ENCODE peak calls at places on chromosomes 1 and 21, in ten cellular contexts. T is activated T-cell treated with anti-CD3 and anti-CD28 coated beads, Interleukin-2, amount 50 U/mL, for 4 hours; G is central memory CD8-positive, alpha-beta T cell; D is upper lobe of right lung; S is activated naive CD4-positive, alpha-beta T cell treated with anti-CD3 and anti-CD28 coated beads, Interleukin-2, amount 50 U/mL, for 72 hours; C is heart right ventricle; V is activated CD8-positive, alpha-beta T cell treated with anti-CD3 and anti-CD28 coated beads for 36 hours; K is RWPE2; P is foreskin keratinocyte; O is T-cell. B is an unnamed sample.

GRCh38 chr1:181936768-181937581 is 124.5 kb downstream of the ZNF648 start:
- ATAC-seq in K (peak; percentile 70), S (peak; percentile 82), P (peak; percentile 90), T (peak; percentile 52), C (no peak), V (peak; percentile 81), D (peak; percentile 92), O (peak; percentile 53), G (peak; percentile 56), B (peak; percentile 82)

GRCh38 chr1:230113230-230113604 is 46.2 kb downstream of the GALNT2 start:
- ATAC-seq in C (no peak), S (no peak), O (no peak), T (no peak), V (no peak), K (no peak), D (no peak), P (no peak), G (no peak), B (no peak)

GRCh38 chr1:205084360-205084759 is at the start of gene TMEM81:
- ATAC-seq in G (no peak), O (no peak), K (no peak), S (no peak), P (no peak), C (no peak), V (no peak), T (no peak), D (no peak), B (no peak)

GRCh38 chr1:240928265-240928664 is 316.3 kb upstream of the GREM2 start:
- ATAC-seq in D (no peak), T (no peak), C (no peak), G (no peak), P (no peak), V (no peak), S (no peak), O (no peak), K (no peak), B (no peak)

GRCh38 chr1:156496211-156496761 is 4.3 kb downstream of the MEF2D start:
- ATAC-seq in S (no peak), G (no peak), O (no peak), D (no peak), K (no peak), V (no peak), T (no peak), P (no peak), C (no peak), B (peak; percentile 17)

GRCh38 chr1:43509740-43510375 is 20.8 kb upstream of the PTPRF start:
- ATAC-seq in S (no peak), P (peak; percentile 53), G (no peak), C (no peak), K (peak; percentile 68), V (peak; percentile 64), D (no peak), O (no peak), T (peak; percentile 58), B (peak; percentile 90)

GRCh38 chr1:30668026-30668425 is 55.4 kb downstream of the MATN1 start:
- ATAC-seq in C (peak; percentile 44), G (no peak), S (no peak), P (peak; percentile 76), K (peak; percentile 92), T (no peak), O (no peak), V (no peak), D (no peak), B (no peak)

GRCh38 chr1:61892977-61893376 is 150.7 kb downstream of the PATJ start:
- ATAC-seq in V (no peak), G (no peak), T (no peak), C (no peak), O (no peak), D (no peak), P (no peak), K (no peak), S (peak; percentile 64), B (peak; percentile 60)

GRCh38 chr1:48777219-48777895 is 666 bp upstream of the BEND5 start:
- ATAC-seq in S (no peak), D (peak; percentile 24), C (peak; percentile 24), K (no peak), G (no peak), V (no peak), T (no peak), O (no peak), P (no peak), B (no peak)

GRCh38 chr21:45465105-45465504 is 60.1 kb downstream of the COL18A1 start:
- ATAC-seq in D (no peak), G (no peak), C (no peak), K (no peak), P (no peak), T (no peak), S (no peak), V (no peak), O (no peak), B (no peak)

GRCh38 chr1:30684259-30684658 is 39.1 kb downstream of the MATN1 start:
- ATAC-seq in V (no peak), O (no peak), G (no peak), P (no peak), C (no peak), T (no peak), K (no peak), S (no peak), D (no peak), B (no peak)

GRCh38 chr1:184028854-184029623 is 8.5 kb downstream of the COLGALT2 start:
- ATAC-seq in G (no peak), K (no peak), T (no peak), C (no peak), S (no peak), O (no peak), V (no peak), D (no peak), P (no peak), B (no peak)

GRCh38 chr21:40516336-40516735 is 330.6 kb downstream of the DSCAM start:
- ATAC-seq in V (no peak), P (no peak), D (no peak), S (no peak), G (no peak), K (no peak), T (no peak), O (no peak), C (peak; percentile 53), B (no peak)

GRCh38 chr1:55195523-55196233 is 19.5 kb downstream of the USP24 start:
- ATAC-seq in V (peak; percentile 75), P (no peak), K (no peak), D (peak; percentile 69), G (no peak), T (peak; percentile 74), C (no peak), O (no peak), S (peak; percentile 74), B (peak; percentile 56)

GRCh38 chr1:24558902-24559791 is 3.3 kb downstream of the NCMAP start:
- ATAC-seq in O (no peak), C (peak; percentile 55), G (no peak), K (peak; percentile 73), P (no peak), S (no peak), T (no peak), D (peak; percentile 80), V (no peak), B (no peak)

GRCh38 chr1:43835141-43836021 is 98.2 kb upstream of the ARTN start:
- ATAC-seq in G (no peak), C (peak; percentile 63), S (no peak), V (no peak), D (no peak), O (no peak), P (peak; percentile 37), K (peak; percentile 61), T (no peak), B (no peak)

GRCh38 chr1:52691856-52692255 is 6.3 kb downstream of the COA7 start:
- ATAC-seq in O (no peak), G (no peak), V (no peak), P (no peak), D (no peak), T (no peak), S (peak; percentile 18), C (no peak), K (no peak), B (no peak)

GRCh38 chr21:21921410-21922232 is 923.4 kb downstream of the NCAM2 start:
- ATAC-seq in T (no peak), O (no peak), C (no peak), K (peak; percentile 64), V (no peak), G (no peak), P (no peak), S (no peak), D (peak; percentile 47), B (no peak)

GRCh38 chr21:22200378-22201092 is 1202.3 kb downstream of the NCAM2 start:
- ATAC-seq in D (no peak), P (peak; percentile 99), C (no peak), G (no peak), V (no peak), K (peak; percentile 40), S (no peak), O (no peak), T (no peak), B (no peak)

GRCh38 chr1:56671542-56671941 is 26.4 kb downstream of the PRKAA2 start:
- ATAC-seq in P (no peak), V (no peak), C (no peak), O (no peak), S (no peak), D (no peak), T (no peak), G (no peak), K (no peak), B (no peak)

GRCh38 chr1:30981172-30981571 is 72.6 kb upstream of the SDC3 start:
- ATAC-seq in D (no peak), G (no peak), T (no peak), S (no peak), V (no peak), K (no peak), O (no peak), C (no peak), P (no peak), B (no peak)

GRCh38 chr1:234611153-234611798 is 1.3 kb upstream of the IRF2BP2 start:
- ATAC-seq in S (peak; percentile 58), K (peak; percentile 54), T (peak; percentile 52), D (peak; percentile 46), P (peak; percentile 43), V (peak; percentile 50), O (peak; percentile 52), G (peak; percentile 55), C (peak; percentile 13), B (peak; percentile 52)

GRCh38 chr1:158259117-158259516 is 4.9 kb downstream of the CD1A start:
- ATAC-seq in P (no peak), T (no peak), O (no peak), G (no peak), K (no peak), D (no peak), C (no peak), V (no peak), S (no peak), B (no peak)

GRCh38 chr1:1150100-1150499 is 23.6 kb upstream of the TTLL10 start:
- ATAC-seq in G (no peak), K (peak; percentile 75), V (peak; percentile 37), O (peak; percentile 46), P (peak; percentile 68), T (no peak), S (no peak), D (no peak), C (peak; percentile 12), B (no peak)

GRCh38 chr1:27637052-27637451 is 2.1 kb upstream of the FGR start:
- ATAC-seq in G (peak; percentile 20), V (peak; percentile 73), S (peak; percentile 83), P (peak; percentile 83), C (no peak), T (peak; percentile 95), K (peak; percentile 30), D (no peak), O (peak; percentile 55), B (peak; percentile 85)

B was measured in activated T-helper 17 cell treated with anti-CD3 and anti-CD28 coated beads, Interleukin-2, amount 50 U/mL, for 72 hours.